ENCODE peak calls at places on chromosomes 11 and 22, in ten cellular contexts. Y is SJSA1, S is GM12864, I is uterus, K is psoas muscle, E is mammary epithelial cell, P is Caco-2, J is fibroblast of lung, A is AG09309, L is pancreas. T is an unnamed sample.

GRCh38 chr22:45975266-45976161 is 1.4 kb downstream of the WNT7B start:
- DNase-seq in P (peak; percentile 58), Y (no peak), K (no peak), L (no peak), I (no peak), A (no peak), S (no peak), E (peak; percentile 53), J (no peak), T (no peak)

GRCh38 chr11:60863550-60864521 is 3.5 kb upstream of the ZP1 start:
- DNase-seq in P (no peak), I (no peak), L (no peak), A (no peak), J (no peak), Y (no peak), K (no peak), S (no peak), E (no peak), T (no peak)

GRCh38 chr11:114236829-114237228 is 59.4 kb upstream of the NNMT start:
- DNase-seq in E (no peak), K (no peak), Y (no peak), J (no peak), S (no peak), P (no peak), I (no peak), L (no peak), A (no peak), T (peak; percentile 89)

GRCh38 chr11:58442136-58442535 is at the start of gene OR5B12:
- DNase-seq in A (no peak), Y (no peak), J (no peak), P (no peak), E (no peak), K (no peak), L (no peak), S (no peak), I (no peak), T (no peak)

GRCh38 chr11:111069076-111069475 is 176.4 kb upstream of the POU2AF2 start:
- DNase-seq in I (no peak), A (no peak), P (peak; percentile 20), L (no peak), S (no peak), J (peak; percentile 36), E (peak; percentile 27), Y (no peak), K (no peak), T (peak; percentile 79)

GRCh38 chr11:4606231-4607015 is 1.6 kb downstream of the TRIM68 start:
- DNase-seq in J (peak; percentile 11), S (no peak), L (no peak), E (no peak), P (no peak), A (peak; percentile 11), Y (no peak), I (no peak), K (no peak), T (peak; percentile 51)

GRCh38 chr11:62719302-62719978 is 7.8 kb downstream of the HNRNPUL2 start:
- DNase-seq in L (no peak), K (no peak), I (no peak), P (no peak), Y (no peak), E (no peak), S (no peak), J (no peak), A (no peak), T (no peak)

GRCh38 chr11:103544874-103545273 is 435.6 kb downstream of the DYNC2H1 start:
- DNase-seq in E (no peak), L (peak; percentile 15), K (no peak), S (no peak), Y (no peak), P (no peak), A (no peak), I (no peak), J (peak; percentile 60), T (no peak)

GRCh38 chr11:118007040-118007439 is 20.8 kb downstream of the IL10RA start:
- DNase-seq in I (no peak), A (no peak), Y (no peak), L (no peak), S (no peak), K (no peak), E (no peak), P (no peak), J (no peak), T (no peak)

GRCh38 chr11:63536669-63537292 is at the start of gene PLAAT4:
- DNase-seq in A (no peak), L (no peak), S (no peak), I (peak; percentile 52), K (peak; percentile 23), P (no peak), Y (no peak), E (peak; percentile 29), J (peak; percentile 69), T (peak; percentile 85)

GRCh38 chr22:30210235-30210831 is 36.2 kb downstream of the LIF start:
- DNase-seq in A (no peak), P (peak; percentile 61), Y (peak; percentile 88), L (no peak), J (peak; percentile 90), K (no peak), I (no peak), S (no peak), E (peak; percentile 98), T (peak; percentile 76)

GRCh38 chr11:9600651-9601040 is 27.2 kb downstream of the WEE1 start:
- DNase-seq in E (peak; percentile 94), A (no peak), I (no peak), J (peak; percentile 58), K (no peak), P (peak; percentile 52), L (no peak), Y (no peak), S (peak; percentile 67), T (no peak)

GRCh38 chr11:69646493-69647201 is 5.7 kb downstream of the CCND1 start:
- DNase-seq in Y (no peak), J (no peak), A (no peak), K (no peak), P (no peak), S (no peak), E (no peak), L (peak; percentile 73), I (no peak), T (peak; percentile 12)

GRCh38 chr11:128515766-128516466 is 71.4 kb downstream of the ETS1 start:
- DNase-seq in J (no peak), I (no peak), Y (no peak), L (no peak), P (no peak), S (no peak), A (no peak), E (no peak), K (no peak), T (peak; percentile 13)
- H3K4me3 ChIP-seq in J (peak overlapping the region; percentile 38), I (no peak overlapping the region), Y (no peak overlapping the region), L (no peak overlapping the region), P (no peak overlapping the region), S (peak overlapping the region; percentile 88), A (no peak overlapping the region), E (no peak overlapping the region), K (peak overlapping the region; percentile 88), T (peak overlapping the region; percentile 86)

GRCh38 chr11:43788394-43788793 is 92.2 kb upstream of the ALKBH3 start:
- DNase-seq in J (no peak), L (no peak), S (no peak), Y (no peak), E (no peak), P (no peak), I (no peak), K (no peak), A (no peak), T (no peak)

GRCh38 chr11:43786016-43786415 is 94.6 kb upstream of the ALKBH3 start:
- DNase-seq in J (no peak), E (no peak), Y (no peak), I (no peak), L (no peak), K (no peak), P (no peak), A (no peak), S (no peak), T (no peak)

GRCh38 chr11:43790444-43790794 is 90.2 kb upstream of the ALKBH3 start:
- DNase-seq in L (no peak), Y (no peak), P (no peak), E (peak; percentile 75), J (peak; percentile 54), A (peak; percentile 33), K (no peak), S (no peak), I (no peak), T (no peak)

GRCh38 chr11:43787823-43788222 is 92.8 kb upstream of the ALKBH3 start:
- DNase-seq in Y (no peak), A (no peak), S (no peak), L (no peak), E (no peak), P (no peak), J (no peak), K (no peak), I (no peak), T (no peak)

GRCh38 chr11:43789700-43790443 is 90.8 kb upstream of the ALKBH3 start:
- DNase-seq in K (no peak), P (no peak), E (peak; percentile 74), J (peak; percentile 79), I (no peak), Y (no peak), L (no peak), A (peak; percentile 42), S (no peak), T (peak; percentile 51)
- H3K4me3 ChIP-seq in K (no peak overlapping the region), P (no peak overlapping the region), E (no peak overlapping the region), J (no peak overlapping the region), I (no peak overlapping the region), Y (no peak overlapping the region), L (no peak overlapping the region), A (no peak overlapping the region), S (no peak overlapping the region), T (no peak overlapping the region)

DNA sequence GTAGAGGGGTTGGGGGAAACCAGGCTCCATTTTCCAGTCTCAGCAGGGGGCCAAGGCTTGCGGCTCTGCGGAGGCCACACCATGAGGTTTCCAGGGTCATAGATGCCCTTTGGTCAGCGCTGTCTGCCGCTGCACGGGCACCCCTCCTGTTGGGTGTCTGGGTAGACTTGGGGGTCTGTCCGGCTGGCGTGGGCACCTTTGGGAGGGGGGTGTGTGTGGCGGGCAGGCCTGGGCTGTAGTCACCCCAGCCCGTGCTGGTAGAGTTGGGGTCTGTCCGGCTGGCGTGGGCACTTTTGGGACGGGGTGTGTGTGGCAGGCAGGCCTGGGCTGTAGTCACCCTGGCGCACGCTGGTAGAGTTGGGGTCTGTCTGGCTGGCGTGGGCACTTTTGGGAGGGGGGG is 18.6 kb downstream of the LSP1 start:
- DNase-seq in P (no peak), Y (no peak), J (no peak), L (peak; percentile 64), E (no peak), K (no peak), S (no peak), I (no peak), A (no peak), T (no peak)
- H3K4me3 ChIP-seq in P (no peak overlapping the region), Y (no peak overlapping the region), J (no peak overlapping the region), L (no peak overlapping the region), E (no peak overlapping the region), K (peak overlapping the region; percentile 56), S (no peak overlapping the region), I (no peak overlapping the region), A (no peak overlapping the region), T (no peak overlapping the region)

DNA sequence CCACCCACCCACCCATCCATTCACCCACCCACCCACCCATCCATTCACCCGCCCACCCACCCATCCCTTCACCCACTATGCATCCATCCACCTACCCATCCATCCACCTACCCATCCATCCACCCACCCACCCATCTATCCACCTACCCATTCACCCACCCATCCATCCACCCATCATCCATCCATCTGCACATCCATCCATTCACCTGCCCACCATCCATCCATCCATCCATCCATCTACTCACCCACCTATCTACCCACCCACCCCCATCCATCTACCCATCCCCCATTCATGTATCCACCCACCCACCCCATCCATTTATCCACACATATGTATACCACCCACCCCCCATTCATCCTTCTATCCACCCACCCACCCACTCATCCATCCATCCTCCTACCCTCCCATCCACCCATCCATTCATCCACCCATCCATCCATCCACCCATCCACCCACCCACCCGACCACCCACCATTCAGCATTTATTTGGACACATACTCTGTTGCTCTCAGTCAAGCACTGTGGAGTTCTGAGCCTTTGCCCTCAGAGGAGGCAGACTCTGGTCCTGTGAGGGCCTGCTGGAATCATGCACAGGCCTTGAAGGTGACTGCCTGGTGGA is 380.1 kb downstream of the TBC1D22A start:
- DNase-seq in P (no peak), J (no peak), K (no peak), S (no peak), L (no peak), A (no peak), Y (no peak), E (no peak), I (no peak), T (no peak)
- H3K4me3 ChIP-seq in P (no peak overlapping the region), J (no peak overlapping the region), K (no peak overlapping the region), S (no peak overlapping the region), L (no peak overlapping the region), A (no peak overlapping the region), Y (no peak overlapping the region), E (no peak overlapping the region), I (no peak overlapping the region), T (no peak overlapping the region)

T was measured in cardiac fibroblast.